ENCODE peak calls at places on chromosomes 5 and 9, in nine cellular contexts. O is breast epithelium; C is lung; M is coronary artery; U is CD8-positive, alpha-beta memory T cell; Y is ovary; K is A549; A is colonic mucosa; Q is mammary epithelial cell. X is an unnamed sample.
A peak's percentile ranks its signal among the peaks of the same experiment; 100 is the strongest.

GRCh38 chr5:55363861-55364260 is 56.1 kb downstream of the MTREX start:
- DNase-seq in C (no peak), Q (no peak), K (no peak), O (no peak), U (no peak), Y (no peak), M (no peak), A (no peak), X (no peak)

GRCh38 chr5:102375256-102375655 is 79.2 kb upstream of the SLCO4C1 start:
- DNase-seq in Y (no peak), O (no peak), K (no peak), M (no peak), C (no peak), U (no peak), A (no peak), Q (no peak), X (no peak)

GRCh38 chr9:34579819-34580185 is 9.7 kb downstream of the CNTFR start:
- DNase-seq in Q (no peak), C (no peak), K (no peak), U (no peak), Y (no peak), O (no peak), M (no peak), A (no peak), X (no peak)

GRCh38 chr9:36770025-36770424 is 197.3 kb downstream of the MELK start:
- DNase-seq in A (no peak), O (no peak), Q (no peak), Y (no peak), M (no peak), U (no peak), C (no peak), K (no peak), X (no peak)

GRCh38 chr9:35112257-35113020 is 3.2 kb downstream of the ATOSB start:
- DNase-seq in A (no peak), Y (no peak), O (no peak), U (no peak), M (peak; percentile 76), Q (peak; percentile 63), K (no peak), C (no peak), X (no peak)

GRCh38 chr9:109036744-109037680 is 23.7 kb upstream of the CTNNAL1 start:
- DNase-seq in Q (no peak), Y (no peak), A (no peak), M (no peak), C (no peak), K (no peak), U (no peak), O (no peak), X (no peak)

GRCh38 chr9:136093331-136093986 is 1.6 kb downstream of the NACC2 start:
- DNase-seq in O (no peak), K (peak; percentile 84), M (no peak), C (no peak), U (no peak), Q (no peak), A (peak; percentile 54), Y (no peak), X (no peak)

GRCh38 chr9:77916410-77916819 is 115.2 kb downstream of the GNAQ start:
- DNase-seq in U (no peak), Y (no peak), Q (no peak), C (no peak), O (no peak), A (no peak), K (no peak), M (no peak), X (peak; percentile 70)

GRCh38 chr5:66863343-66864170 is 267.4 kb downstream of the MAST4 start:
- DNase-seq in M (no peak), A (no peak), U (no peak), O (no peak), C (no peak), K (no peak), Q (no peak), Y (no peak), X (no peak)

GRCh38 chr9:250039-250438 is 35.4 kb downstream of the DOCK8 start:
- DNase-seq in C (no peak), M (no peak), Y (no peak), A (no peak), U (no peak), K (no peak), O (no peak), Q (no peak), X (no peak)

GRCh38 chr5:597871-598563 is 14.1 kb upstream of the CEP72 start:
- DNase-seq in M (no peak), U (no peak), Q (no peak), A (no peak), K (no peak), Y (no peak), O (no peak), C (no peak), X (no peak)

GRCh38 chr9:36716496-36716895 is 143.8 kb downstream of the MELK start:
- DNase-seq in U (no peak), O (no peak), C (no peak), K (no peak), M (no peak), A (no peak), Y (no peak), Q (no peak), X (no peak)

GRCh38 chr9:8514760-8515159 is 715.2 kb upstream of the DMAC1 start:
- DNase-seq in K (no peak), M (no peak), U (no peak), O (no peak), C (no peak), A (no peak), Y (no peak), Q (no peak), X (no peak)

GRCh38 chr5:14781106-14781505 is 90.5 kb downstream of the ANKH start:
- DNase-seq in Y (no peak), Q (no peak), O (no peak), C (no peak), A (no peak), K (no peak), U (no peak), M (no peak), X (no peak)

GRCh38 chr5:58022055-58022454 is 437.8 kb downstream of the PLK2 start:
- DNase-seq in U (no peak), K (no peak), A (no peak), M (no peak), O (no peak), C (no peak), Y (no peak), Q (no peak), X (no peak)

GRCh38 chr5:104267282-104268015 is 704.9 kb upstream of the NUDT12 start:
- DNase-seq in U (no peak), K (no peak), Q (no peak), C (no peak), Y (no peak), A (no peak), O (no peak), M (no peak), X (no peak)

GRCh38 chr5:59002162-59002825 is 419.4 kb downstream of the RAB3C start:
- DNase-seq in O (no peak), M (no peak), K (no peak), U (no peak), Q (no peak), A (no peak), Y (no peak), C (no peak), X (no peak)

GRCh38 chr5:132229236-132229635 is 1.6 kb upstream of the P4HA2 start:
- DNase-seq in U (no peak), K (no peak), M (peak; percentile 43), Y (peak; percentile 7), O (no peak), C (no peak), A (no peak), Q (no peak), X (no peak)

GRCh38 chr9:88387035-88387732 is 1.1 kb upstream of the SPIN1 start:
- DNase-seq in U (no peak), O (no peak), Y (no peak), M (peak; percentile 74), C (peak; percentile 51), Q (peak; percentile 69), K (peak; percentile 52), A (peak; percentile 76), X (no peak)

GRCh38 chr5:77492653-77493000 is 511 bp upstream of the WDR41 start:
- DNase-seq in A (no peak), K (no peak), C (no peak), U (no peak), Q (no peak), O (no peak), M (no peak), Y (no peak), X (no peak)
- H3K4me3 ChIP-seq in A (peak overlapping the region; percentile 84), K (peak overlapping the region; percentile 61), C (peak overlapping the region; percentile 80), U (no peak overlapping the region), Q (no peak overlapping the region), O (peak overlapping the region; percentile 85), M (peak overlapping the region; percentile 89), Y (peak overlapping the region; percentile 88), X (peak overlapping the region; percentile 32)

GRCh38 chr9:80586786-80587185 is 1015.0 kb downstream of the TLE4 start:
- DNase-seq in M (no peak), K (no peak), Q (no peak), C (no peak), O (no peak), U (no peak), Y (no peak), A (no peak), X (no peak)
- H3K4me3 ChIP-seq in M (no peak overlapping the region), K (no peak overlapping the region), Q (no peak overlapping the region), C (no peak overlapping the region), O (no peak overlapping the region), U (no peak overlapping the region), Y (no peak overlapping the region), A (no peak overlapping the region), X (no peak overlapping the region)

DNA sequence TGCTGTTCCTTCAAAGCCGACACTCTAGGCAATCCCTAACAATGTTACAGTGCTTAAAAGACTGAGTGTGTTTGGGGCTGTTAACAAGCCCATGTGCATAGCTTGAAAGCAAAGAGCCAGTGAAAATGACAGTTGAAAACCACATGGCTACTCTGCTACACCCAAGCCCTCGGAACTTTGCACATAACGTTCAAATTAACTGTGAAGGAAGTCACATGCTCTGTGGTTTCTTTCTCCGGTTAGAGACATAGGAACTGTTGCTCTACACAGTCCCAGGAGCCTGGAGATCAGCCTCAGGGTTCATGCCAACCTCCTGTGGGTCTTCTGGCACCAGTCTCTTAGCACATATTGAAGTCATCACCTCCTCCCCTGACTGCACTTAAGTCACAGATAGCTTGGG is 51.1 kb downstream of the C9orf152 start:
- DNase-seq in C (no peak), O (no peak), U (no peak), M (no peak), Q (no peak), Y (no peak), A (no peak), K (no peak), X (peak; percentile 99)
- H3K4me3 ChIP-seq in C (no peak overlapping the region), O (no peak overlapping the region), U (peak overlapping the region; percentile 6), M (no peak overlapping the region), Q (no peak overlapping the region), Y (no peak overlapping the region), A (no peak overlapping the region), K (no peak overlapping the region), X (peak overlapping the region; percentile 32)

DNA sequence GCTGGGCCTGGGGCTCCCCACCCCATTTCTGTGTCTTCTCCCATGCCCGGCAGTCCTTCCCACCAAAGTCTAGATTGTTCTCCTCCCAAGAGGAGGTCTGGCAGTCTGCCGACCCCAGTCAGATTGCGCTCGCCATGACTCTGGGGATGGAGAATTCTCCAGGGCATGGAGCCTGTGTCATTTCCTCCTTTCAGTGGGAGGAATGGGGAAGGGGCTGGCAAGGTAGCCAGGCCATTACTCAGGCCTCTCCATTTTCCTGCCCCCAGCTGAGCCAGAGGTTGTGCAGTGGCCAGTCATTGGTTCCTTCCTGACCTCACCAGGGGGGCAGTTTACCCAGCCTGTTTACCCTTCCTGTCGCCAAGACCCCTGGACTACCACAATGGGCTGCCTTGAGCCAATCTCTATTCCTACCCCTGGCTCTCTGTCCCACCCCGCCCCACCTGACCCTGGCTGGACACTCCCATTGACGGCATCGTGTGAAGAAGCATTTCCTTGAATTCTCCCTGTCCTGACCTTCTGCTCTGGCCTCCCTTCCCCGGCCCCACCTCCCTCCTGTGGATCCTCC is 628 bp downstream of the SYNPO start:
- DNase-seq in C (peak; percentile 58), U (no peak), K (peak; percentile 56), Q (no peak), M (no peak), A (no peak), O (no peak), Y (peak; percentile 76), X (no peak)
- H3K4me3 ChIP-seq in C (peak overlapping the region; percentile 11), U (no peak overlapping the region), K (peak overlapping the region; percentile 54), Q (no peak overlapping the region), M (peak overlapping the region; percentile 58), A (no peak overlapping the region), O (peak overlapping the region; percentile 1), Y (no peak overlapping the region), X (no peak overlapping the region)

X was measured in Jurkat, Clone E6-1.